ENCODE peak calls at places on chromosomes 11 and 22, in seven cellular contexts. L is activated gamma-delta T cell; Q is CD4-positive, alpha-beta memory T cell; B is GM13977; P is neural crest cell; R is NCI-H1436; Y is sciatic nerve. O is an unnamed sample.

GRCh38 chr11:66036334-66036710 is 10.0 kb upstream of the CATSPER1 start:
- DNase-seq in L (no peak), Q (no peak), B (no peak), P (no peak), R (no peak), Y (no peak), O (no peak)

GRCh38 chr11:73095613-73096012 is 46.5 kb downstream of the FCHSD2 start:
- DNase-seq in L (no peak), Q (no peak), B (no peak), P (no peak), R (no peak), Y (no peak), O (no peak)

GRCh38 chr22:19743626-19744025 is 17.0 kb upstream of the TBX1 start:
- DNase-seq in L (no peak), Q (no peak), B (no peak), P (no peak), R (no peak), Y (no peak), O (no peak)

GRCh38 chr11:75527938-75528845 is 2.5 kb upstream of the GDPD5 start:
- DNase-seq in L (no peak), Q (no peak), B (no peak), P (peak; percentile 40), R (no peak), Y (no peak), O (no peak)

GRCh38 chr11:6771926-6772898 is at the start of gene OR2AG2:
- DNase-seq in L (no peak), Q (no peak), B (peak; percentile 33), P (no peak), R (no peak), Y (no peak), O (no peak)

GRCh38 chr11:69638941-69639681 is 1.8 kb upstream of the CCND1 start:
- DNase-seq in L (no peak), Q (no peak), B (peak; percentile 85), P (peak; percentile 91), R (peak; percentile 47), Y (peak; percentile 93), O (peak; percentile 97)

GRCh38 chr11:79062814-79063762 is 377.7 kb downstream of the TENM4 start:
- DNase-seq in L (no peak), Q (no peak), B (no peak), P (peak; percentile 38), R (no peak), Y (no peak), O (peak; percentile 60)

GRCh38 chr22:35582861-35583670 is 34.1 kb downstream of the MB start:
- DNase-seq in L (no peak), Q (peak; percentile 38), B (peak; percentile 87), P (peak; percentile 57), R (peak; percentile 68), Y (peak; percentile 68), O (peak; percentile 75)

GRCh38 chr11:114416441-114416928 is 16.0 kb downstream of the RBM7 start:
- DNase-seq in L (no peak), Q (no peak), B (no peak), P (no peak), R (no peak), Y (no peak), O (no peak)

GRCh38 chr11:113664981-113665710 is 41.0 kb downstream of the TMPRSS5 start:
- DNase-seq in L (no peak), Q (no peak), B (no peak), P (no peak), R (no peak), Y (no peak), O (peak; percentile 2)

GRCh38 chr11:7575841-7576451 is 62.1 kb downstream of the PPFIBP2 start:
- DNase-seq in L (no peak), Q (no peak), B (no peak), P (no peak), R (no peak), Y (no peak), O (no peak)

GRCh38 chr11:67289651-67290479 is 762 bp downstream of the ANKRD13D start:
- DNase-seq in L (no peak), Q (no peak), B (no peak), P (no peak), R (no peak), Y (no peak), O (no peak)

GRCh38 chr11:72758304-72758689 is 6.1 kb upstream of the ARAP1 start:
- DNase-seq in L (no peak), Q (no peak), B (no peak), P (no peak), R (no peak), Y (no peak), O (no peak)

GRCh38 chr11:100849009-100849913 is 162.2 kb downstream of the ARHGAP42 start:
- DNase-seq in L (no peak), Q (no peak), B (no peak), P (no peak), R (no peak), Y (no peak), O (no peak)

GRCh38 chr11:126816655-126817054 is 183.9 kb downstream of the KIRREL3 start:
- DNase-seq in L (no peak), Q (no peak), B (no peak), P (no peak), R (no peak), Y (no peak), O (no peak)

GRCh38 chr11:46277623-46278386 is at the start of gene CREB3L1:
- DNase-seq in L (no peak), Q (no peak), B (no peak), P (peak; percentile 62), R (no peak), Y (peak; percentile 82), O (no peak)

GRCh38 chr11:97463891-97464290 is 1074.1 kb downstream of the JRKL start:
- DNase-seq in L (no peak), Q (no peak), B (no peak), P (no peak), R (no peak), Y (no peak), O (no peak)

GRCh38 chr22:19429950-19430889 is 1.3 kb downstream of the HIRA start:
- DNase-seq in L (no peak), Q (peak; percentile 30), B (peak; percentile 53), P (no peak), R (no peak), Y (no peak), O (no peak)

O was measured in SK-N-DZ.